ENCODE peak calls at places on chromosomes 5 and 9, in nine cellular contexts. N is fibroblast of pulmonary artery, J is cardiac fibroblast, U is spleen, X is esophagus muscularis mucosa, L is dorsolateral prefrontal cortex, B is brain microvascular endothelial cell, I is HepG2, A is body of pancreas. Q is an unnamed sample.

GRCh38 chr5:177982072-177982727 is 13.8 kb downstream of the PROP1 start:
- DNase-seq in N (no peak), J (no peak), U (no peak), X (peak; percentile 90), L (no peak), B (no peak), I (peak; percentile 7), A (peak; percentile 60), Q (no peak)

GRCh38 chr5:9562101-9562500 is 16.2 kb upstream of the SEMA5A start:
- DNase-seq in N (no peak), J (no peak), U (no peak), X (no peak), L (no peak), B (peak; percentile 80), I (no peak), A (no peak), Q (no peak)

GRCh38 chr9:94498801-94499454 is 56.0 kb upstream of the PCAT7 start:
- DNase-seq in N (no peak), J (no peak), U (no peak), X (no peak), L (no peak), B (no peak), I (no peak), A (no peak), Q (no peak)

GRCh38 chr5:77644443-77645157 is 6.1 kb upstream of the OTP start:
- DNase-seq in N (no peak), J (no peak), U (no peak), X (no peak), L (no peak), B (no peak), I (no peak), A (no peak), Q (no peak)

GRCh38 chr5:81232449-81233079 is 558 bp upstream of the CKMT2 start:
- DNase-seq in N (peak; percentile 36), J (peak; percentile 52), U (no peak), X (no peak), L (no peak), B (no peak), I (peak; percentile 13), A (peak; percentile 45), Q (peak; percentile 90)

GRCh38 chr5:139709587-139710369 is 61.6 kb downstream of the CXXC5 start:
- DNase-seq in N (no peak), J (no peak), U (peak; percentile 90), X (no peak), L (no peak), B (peak; percentile 24), I (no peak), A (peak; percentile 28), Q (no peak)

GRCh38 chr9:112848316-112849151 is 42.1 kb downstream of the SLC46A2 start:
- DNase-seq in N (peak; percentile 29), J (peak; percentile 12), U (no peak), X (no peak), L (no peak), B (no peak), I (no peak), A (no peak), Q (no peak)

GRCh38 chr9:121636411-121636865 is 15.0 kb upstream of the DAB2IP start:
- DNase-seq in N (peak; percentile 67), J (peak; percentile 66), U (no peak), X (no peak), L (no peak), B (no peak), I (no peak), A (no peak), Q (no peak)

GRCh38 chr5:66860199-66860975 is 264.2 kb downstream of the MAST4 start:
- DNase-seq in N (peak; percentile 83), J (peak; percentile 71), U (no peak), X (no peak), L (no peak), B (no peak), I (no peak), A (no peak), Q (no peak)

GRCh38 chr9:34554211-34555001 is 31.6 kb upstream of the ENHO start:
- DNase-seq in N (no peak), J (no peak), U (peak; percentile 63), X (no peak), L (no peak), B (no peak), I (no peak), A (no peak), Q (no peak)

GRCh38 chr5:61132559-61132958 is 29.7 kb downstream of the SMIM15 start:
- DNase-seq in N (peak; percentile 13), J (peak; percentile 5), U (no peak), X (no peak), L (no peak), B (peak; percentile 15), I (no peak), A (no peak), Q (no peak)

GRCh38 chr5:145551714-145552113 is 283.4 kb downstream of the PRELID2 start:
- DNase-seq in N (no peak), J (no peak), U (no peak), X (no peak), L (no peak), B (no peak), I (no peak), A (no peak), Q (no peak)

GRCh38 chr5:135011355-135012032 is 22.5 kb downstream of the PITX1 start:
- DNase-seq in N (no peak), J (no peak), U (peak; percentile 42), X (no peak), L (no peak), B (no peak), I (no peak), A (no peak), Q (peak; percentile 36)

GRCh38 chr5:169934990-169935389 is 45.3 kb downstream of the INSYN2B start:
- DNase-seq in N (no peak), J (peak; percentile 29), U (no peak), X (no peak), L (no peak), B (no peak), I (no peak), A (no peak), Q (no peak)

GRCh38 chr9:127634698-127635097 is 22.6 kb downstream of the STXBP1 start:
- DNase-seq in N (no peak), J (no peak), U (no peak), X (no peak), L (no peak), B (no peak), I (peak; percentile 36), A (no peak), Q (no peak)

DNA sequence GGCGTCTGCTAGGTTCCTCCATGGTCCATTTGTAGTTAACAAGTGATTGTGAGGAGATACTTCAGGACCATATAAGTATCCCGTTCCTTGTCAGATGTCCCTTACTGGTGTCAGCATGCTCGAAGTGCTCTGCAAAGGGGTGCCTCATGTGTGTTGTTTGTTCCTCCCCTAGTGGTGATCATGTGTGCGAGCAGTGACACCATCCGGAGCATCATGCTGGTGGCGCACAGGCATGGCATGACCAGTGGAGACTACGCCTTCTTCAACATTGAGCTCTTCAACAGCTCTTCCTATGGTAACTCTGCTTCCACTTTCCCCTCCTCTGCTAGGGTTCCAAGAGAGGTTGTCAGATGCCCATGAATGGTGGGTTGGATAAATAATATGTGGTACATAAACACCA is 13.4 kb downstream of the NPR3 start:
- DNase-seq in N (no peak), J (no peak), U (no peak), X (no peak), L (no peak), B (no peak), I (no peak), A (no peak), Q (no peak)
- TF ChIP-seq CTCF in N (no peak), J (no peak), U (no peak), X (no peak), L (no peak), B (peak; percentile 18), I (no peak), A (no peak), Q (no peak)

GRCh38 chr5:176545388-176545736 is 3.8 kb upstream of the CDHR2 start:
- DNase-seq in N (no peak), J (no peak), U (no peak), X (no peak), L (no peak), B (no peak), I (no peak), A (no peak), Q (no peak)
- H3K4me3 ChIP-seq in N (no peak overlapping the region), J (no peak overlapping the region), U (no peak overlapping the region), X (no peak overlapping the region), L (no peak overlapping the region), B (no peak overlapping the region), I (no peak overlapping the region), A (no peak overlapping the region), Q (no peak overlapping the region)

GRCh38 chr9:128634111-128634510 is 22.5 kb downstream of the DYNC2I2 start:
- DNase-seq in N (no peak), J (no peak), U (no peak), X (no peak), L (no peak), B (no peak), I (no peak), A (no peak), Q (no peak)

GRCh38 chr9:128636024-128636390 is 20.6 kb downstream of the DYNC2I2 start:
- DNase-seq in N (no peak), J (peak; percentile 26), U (no peak), X (no peak), L (no peak), B (no peak), I (peak; percentile 81), A (peak; percentile 91), Q (no peak)

GRCh38 chr9:128634651-128635262 is 21.9 kb downstream of the DYNC2I2 start:
- DNase-seq in N (no peak), J (no peak), U (no peak), X (no peak), L (no peak), B (no peak), I (no peak), A (no peak), Q (no peak)

GRCh38 chr9:128636556-128637530 is 19.8 kb downstream of the DYNC2I2 start:
- DNase-seq in N (no peak), J (no peak), U (peak; percentile 84), X (no peak), L (no peak), B (no peak), I (no peak), A (peak; percentile 33), Q (no peak)

DNA sequence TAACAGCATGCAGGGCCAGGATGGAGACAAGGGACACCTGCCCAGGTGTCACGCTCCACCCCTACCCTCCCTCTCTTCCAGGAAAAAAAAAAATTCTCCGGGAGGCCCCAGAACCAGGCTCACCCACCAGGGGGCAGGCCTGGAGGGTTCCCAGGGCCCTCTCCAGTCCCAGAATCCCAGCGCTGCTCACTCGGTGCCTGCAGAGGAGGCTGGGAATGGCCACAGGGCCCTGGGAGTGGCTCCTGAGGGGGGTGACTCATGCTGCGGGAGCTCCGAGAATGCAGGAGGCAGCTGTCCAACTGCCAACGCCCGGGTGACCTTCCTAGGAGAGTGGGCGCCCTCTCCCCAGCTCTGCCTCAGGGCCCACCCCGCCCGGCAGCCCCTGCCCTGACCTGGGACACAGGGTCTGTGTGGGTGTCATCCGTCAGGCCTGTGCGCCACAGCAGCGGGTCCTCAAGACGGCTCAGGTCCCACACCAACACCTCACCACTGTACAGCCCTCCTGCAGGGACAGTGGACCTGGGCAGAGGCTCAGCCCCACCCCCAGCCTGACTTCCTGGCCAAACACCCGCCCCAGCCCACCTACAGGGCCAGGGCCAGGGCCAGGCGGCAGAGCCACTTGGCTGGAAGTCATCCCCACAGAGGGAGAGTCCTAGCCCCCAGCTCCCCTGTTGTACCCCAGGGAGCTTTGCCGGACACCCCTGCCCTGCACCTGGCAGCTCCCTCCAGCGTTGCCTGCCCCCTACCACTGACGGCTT is 21.2 kb downstream of the DYNC2I2 start:
- DNase-seq in N (peak; percentile 95), J (peak; percentile 97), U (peak; percentile 85), X (peak; percentile 95), L (peak; percentile 72), B (peak; percentile 92), I (peak; percentile 92), A (peak; percentile 98), Q (peak; percentile 96)
- TF ChIP-seq CTCF in N (peak; percentile 82), J (peak; percentile 91), U (peak; percentile 37), X (peak; percentile 72), L (no peak), B (peak; percentile 94), I (peak; percentile 69), A (peak; percentile 91), Q (peak; percentile 75)

GRCh38 chr9:100579665-100580064 is 1.8 kb downstream of the CAVIN4 start:
- DNase-seq in N (peak; percentile 48), J (peak; percentile 55), U (no peak), X (no peak), L (no peak), B (peak; percentile 41), I (no peak), A (no peak), Q (no peak)
- H3K4me3 ChIP-seq in N (no peak overlapping the region), J (no peak overlapping the region), U (no peak overlapping the region), X (no peak overlapping the region), L (no peak overlapping the region), B (no peak overlapping the region), I (no peak overlapping the region), A (no peak overlapping the region), Q (no peak overlapping the region)

Q was measured in coronary artery.